ENCODE peak calls at places on chromosome 15, in eight cellular contexts. Z is fibroblast of lung, R is body of pancreas, V is GM23248, N is endodermal cell, W is tibial artery, B is PC-9, I is adrenal gland. K is an unnamed sample. For H3K4me1, the result is how much of the 10 kb centered on the place peaks cover.

GRCh38 chr15:96720251-96720650 is 389.8 kb downstream of the NR2F2 start:
- DNase-seq in R (no peak), I (no peak), Z (peak), N (no peak), W (no peak), B (no peak), V (no peak), K (no peak)

GRCh38 chr15:100901702-100902435 is 17.3 kb upstream of the LRRK1 start:
- DNase-seq in W (no peak), V (no peak), B (no peak), I (no peak), N (peak), R (peak), Z (no peak), K (no peak)

GRCh38 chr15:29398907-29399306 is 129.3 kb upstream of the NSMCE3 start:
- DNase-seq in N (no peak), Z (no peak), B (no peak), R (no peak), W (no peak), V (no peak), I (no peak), K (no peak)

GRCh38 chr15:92681141-92681622 is 25.6 kb upstream of the FAM174B start:
- DNase-seq in I (peak), R (no peak), W (peak), Z (peak), N (peak), V (peak), B (peak), K (no peak)

GRCh38 chr15:25900901-25901300 is 37.8 kb upstream of the ATP10A start:
- DNase-seq in R (no peak), W (no peak), N (no peak), Z (peak), I (peak), B (no peak), V (peak), K (no peak)

GRCh38 chr15:65869954-65870871 is 922 bp downstream of the RAB11A start:
- DNase-seq in I (peak), V (peak), B (peak), Z (peak), R (peak), N (peak), W (peak), K (peak)

GRCh38 chr15:52288051-52288942 is 7.3 kb downstream of the MYO5C start:
- DNase-seq in Z (no peak), B (peak), I (no peak), R (peak), N (no peak), W (no peak), V (no peak), K (peak)

GRCh38 chr15:63447277-63447676 is 57.1 kb upstream of the USP3 start:
- DNase-seq in R (no peak), Z (no peak), N (no peak), V (no peak), W (no peak), B (no peak), I (no peak), K (no peak)

GRCh38 chr15:27681038-27681437 is 418.1 kb downstream of the OCA2 start:
- DNase-seq in I (no peak), R (no peak), W (no peak), B (no peak), N (no peak), V (no peak), Z (no peak), K (peak)

GRCh38 chr15:93038064-93038705 is 50.8 kb downstream of the RGMA start:
- DNase-seq in I (no peak), R (no peak), B (no peak), W (no peak), V (no peak), Z (no peak), N (no peak), K (no peak)

GRCh38 chr15:100355342-100355741 is 13.6 kb upstream of the ADAMTS17 start:
- DNase-seq in N (no peak), V (no peak), B (no peak), W (no peak), Z (no peak), R (no peak), I (no peak), K (no peak)

GRCh38 chr15:60076582-60077263 is 72.6 kb downstream of the FOXB1 start:
- DNase-seq in N (no peak), Z (no peak), I (no peak), R (no peak), W (no peak), B (no peak), V (no peak), K (no peak)

GRCh38 chr15:75809986-75810750 is 33.1 kb upstream of the UBE2Q2 start:
- DNase-seq in N (peak), B (no peak), V (peak), Z (peak), R (peak), I (peak), W (no peak), K (peak)

GRCh38 chr15:28017423-28017924 is 81.6 kb downstream of the OCA2 start:
- DNase-seq in B (no peak), N (no peak), W (no peak), Z (no peak), R (no peak), I (no peak), V (no peak), K (no peak)

GRCh38 chr15:64050281-64051092 is 4.2 kb upstream of the DAPK2 start:
- DNase-seq in B (no peak), N (no peak), I (no peak), W (no peak), V (no peak), Z (no peak), R (no peak), K (no peak)

GRCh38 chr15:44801797-44802196 is 65.5 kb downstream of the TRIM69 start:
- DNase-seq in W (no peak), B (no peak), Z (no peak), R (no peak), I (no peak), V (no peak), N (no peak), K (no peak)

GRCh38 chr15:78003539-78004008 is 73.9 kb downstream of the TBC1D2B start:
- DNase-seq in R (peak), V (no peak), W (no peak), B (no peak), Z (no peak), I (no peak), N (no peak), K (no peak)

GRCh38 chr15:92666780-92667179 is 11.2 kb upstream of the FAM174B start:
- DNase-seq in I (peak), Z (peak), B (no peak), R (peak), V (no peak), N (no peak), W (peak), K (peak)

GRCh38 chr15:77821188-77821958 is 188.7 kb upstream of the LINGO1 start:
- DNase-seq in B (no peak), W (no peak), N (peak), V (peak), Z (peak), R (peak), I (peak), K (peak)

GRCh38 chr15:22839046-22839705 is 710 bp downstream of the NIPA2 start:
- DNase-seq in V (peak), Z (no peak), R (no peak), I (no peak), B (no peak), W (no peak), N (no peak), K (no peak)

GRCh38 chr15:34483644-34484043 is 46.0 kb upstream of the GOLGA8A start:
- DNase-seq in N (no peak), I (no peak), R (no peak), B (no peak), V (no peak), W (no peak), Z (no peak), K (no peak)

GRCh38 chr15:89419370-89419984 is 76.9 kb downstream of the RHCG start:
- DNase-seq in W (no peak), I (peak), Z (peak), B (no peak), V (peak), N (peak), R (peak), K (peak)

GRCh38 chr15:75947117-75947516 is 43.4 kb downstream of the FBXO22 start:
- DNase-seq in W (no peak), B (no peak), N (no peak), I (no peak), R (no peak), Z (peak), V (peak), K (no peak)

GRCh38 chr15:81516461-81516860 is 142.4 kb upstream of the TMC3 start:
- DNase-seq in R (no peak), N (no peak), I (peak), Z (peak), V (peak), W (no peak), B (no peak), K (no peak)

GRCh38 chr15:73082719-73083275 is 30.5 kb downstream of the NEO1 start:
- DNase-seq in N (no peak), W (no peak), Z (no peak), B (no peak), V (no peak), R (no peak), I (no peak), K (no peak)

GRCh38 chr15:27937873-27938272 is 161.2 kb downstream of the OCA2 start:
- DNase-seq in R (no peak), B (no peak), W (no peak), N (no peak), I (no peak), Z (no peak), V (peak), K (no peak)

GRCh38 chr15:40743921-40744809 is 10.9 kb downstream of the RMDN3 start:
- DNase-seq in V (peak), B (no peak), R (no peak), I (peak), W (no peak), N (no peak), Z (peak), K (no peak)

GRCh38 chr15:48555244-48555804 is 90.2 kb downstream of the FBN1 start:
- DNase-seq in Z (peak), N (no peak), V (peak), R (no peak), B (no peak), W (no peak), I (no peak), K (no peak)

GRCh38 chr15:58445861-58446260 is 14.1 kb downstream of the LIPC start:
- DNase-seq in N (no peak), Z (no peak), V (no peak), I (no peak), R (no peak), W (no peak), B (no peak), K (no peak)
- H3K4me1 ChIP-seq in N (under half), Z (under half), V (half or more), I (under half), R (under half), W (under half), B (under half), K (under half)

DNA sequence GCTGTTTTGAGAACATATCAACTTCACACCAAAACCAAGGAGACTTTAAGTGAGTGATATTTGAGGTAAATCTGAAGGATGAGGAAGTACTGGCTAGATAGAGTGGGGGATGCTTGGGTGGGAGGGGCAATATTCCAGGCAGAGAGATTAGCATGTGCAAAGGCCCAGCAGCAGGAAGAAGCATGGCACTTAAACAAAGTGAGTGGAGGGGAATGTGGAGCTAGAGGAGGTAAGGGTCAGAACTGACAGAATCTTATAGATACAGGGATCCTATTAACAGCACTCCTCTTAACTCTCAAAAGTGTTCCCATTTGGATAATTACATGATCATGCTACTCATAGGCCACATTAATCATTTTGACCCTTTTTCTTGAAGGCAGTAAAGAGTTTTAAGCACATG is 41.4 kb upstream of the SPRED1 start:
- DNase-seq in Z (no peak), V (no peak), I (no peak), W (no peak), B (no peak), N (no peak), R (no peak), K (no peak)
- H3K4me1 ChIP-seq in Z (under half), V (under half), I (under half), W (under half), B (under half), N (under half), R (under half), K (under half)

DNA sequence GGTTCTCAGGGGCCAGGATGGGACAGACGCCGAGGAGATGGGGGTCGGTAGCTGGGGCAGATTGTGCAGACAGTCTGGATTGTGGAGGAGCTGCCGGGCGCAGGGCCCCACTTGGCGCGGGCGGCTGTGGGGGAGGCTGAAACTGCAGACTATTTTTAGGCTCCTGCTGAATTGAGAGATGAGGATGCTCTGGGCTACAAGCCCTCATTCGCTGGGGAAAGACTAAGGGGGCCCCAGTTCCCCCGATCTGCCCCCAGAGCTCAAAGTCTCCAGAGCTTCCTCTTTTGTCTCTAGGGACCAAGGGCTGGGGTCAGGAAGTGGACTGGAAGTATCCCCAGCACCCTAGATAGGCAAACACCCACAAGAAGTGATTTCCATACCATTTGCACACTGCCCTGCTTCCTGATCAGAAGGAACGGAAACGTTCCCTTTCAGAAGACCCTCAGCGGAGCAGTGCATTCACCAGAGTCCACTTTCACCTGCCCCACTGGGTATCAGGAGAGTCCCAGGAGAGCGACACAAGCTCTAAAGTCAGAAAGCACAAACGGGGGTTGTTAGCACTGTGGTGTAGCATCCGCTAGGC is 29.7 kb downstream of the SEMA7A start:
- DNase-seq in B (no peak), V (no peak), W (no peak), Z (no peak), I (no peak), R (no peak), N (no peak), K (peak)
- H3K4me1 ChIP-seq in B (under half), V (half or more), W (under half), Z (under half), I (under half), R (under half), N (under half), K (half or more)

DNA sequence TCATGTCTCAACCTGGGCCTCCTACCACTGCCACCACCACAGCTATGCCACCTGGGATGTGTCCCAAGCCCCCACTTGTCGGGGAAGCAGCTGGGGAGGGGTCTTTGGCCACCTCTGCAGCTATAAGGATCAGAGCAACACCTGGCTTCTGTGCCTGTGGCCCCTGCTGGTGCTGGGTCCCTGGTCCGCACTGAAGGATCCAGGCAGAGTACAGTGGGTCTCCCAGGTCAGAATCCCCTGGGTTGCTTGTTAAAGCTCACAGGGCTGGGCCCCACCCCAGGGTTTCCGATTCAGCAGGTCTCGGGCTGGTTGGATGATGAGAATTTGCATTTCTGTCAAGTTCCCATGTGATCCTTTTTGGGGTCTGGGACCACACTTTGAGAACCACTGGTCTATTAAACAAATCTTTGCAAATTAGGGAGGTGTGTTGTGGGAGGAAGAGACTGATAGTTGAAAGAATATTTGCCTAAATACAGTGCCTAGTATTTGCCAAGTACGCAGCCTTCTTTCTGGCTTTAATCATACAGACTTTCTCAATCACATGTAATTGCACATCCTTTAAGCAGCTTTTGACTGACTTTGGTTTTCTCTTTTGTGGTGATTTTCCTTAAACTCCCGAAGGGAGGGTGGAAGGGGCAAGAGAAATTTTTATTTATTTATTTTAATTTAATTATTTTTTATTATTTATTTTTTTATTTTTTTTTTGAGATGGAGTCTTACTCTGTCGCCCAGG is 127.3 kb downstream of the IGF1R start:
- DNase-seq in R (no peak), I (no peak), B (no peak), W (no peak), Z (no peak), V (peak), N (no peak), K (no peak)
- H3K4me1 ChIP-seq in R (half or more), I (half or more), B (under half), W (under half), Z (under half), V (under half), N (under half), K (half or more)